ENCODE peak calls at places on chromosomes 16 and 17, in eight cellular contexts. N, A, O, B, Q, P, U and V are unnamed samples.

GRCh38 chr16:67846063-67846319 is 742 bp upstream of the NUTF2 start:
- DNase-seq in N (no peak), A (no peak), O (no peak), B (no peak), Q (no peak), P (no peak), U (no peak), V (no peak)

GRCh38 chr17:79925242-79925957 is 86.2 kb upstream of the CBX4 start:
- DNase-seq in N (no peak), A (no peak), O (peak; percentile 83), B (no peak), Q (peak; percentile 86), P (no peak), U (no peak), V (no peak)

GRCh38 chr17:1933875-1934715 is 91.0 kb downstream of the RTN4RL1 start:
- DNase-seq in N (no peak), A (no peak), O (no peak), B (no peak), Q (no peak), P (no peak), U (no peak), V (no peak)

GRCh38 chr17:32777436-32777835 is 99.5 kb downstream of the MYO1D start:
- DNase-seq in N (no peak), A (no peak), O (no peak), B (no peak), Q (no peak), P (no peak), U (no peak), V (no peak)

GRCh38 chr17:3773511-3773910 is 27.5 kb downstream of the ITGAE start:
- DNase-seq in N (no peak), A (peak; percentile 18), O (peak; percentile 67), B (no peak), Q (no peak), P (no peak), U (no peak), V (no peak)

GRCh38 chr16:57502048-57502775 is 15.9 kb upstream of the DOK4 start:
- DNase-seq in N (no peak), A (no peak), O (no peak), B (peak; percentile 34), Q (no peak), P (no peak), U (no peak), V (no peak)

GRCh38 chr17:27846042-27846655 is 45.8 kb upstream of the NOS2 start:
- DNase-seq in N (no peak), A (no peak), O (no peak), B (no peak), Q (no peak), P (no peak), U (no peak), V (peak; percentile 35)

GRCh38 chr17:32551186-32551955 is 64.6 kb downstream of the CDK5R1 start:
- DNase-seq in N (no peak), A (no peak), O (no peak), B (no peak), Q (no peak), P (no peak), U (no peak), V (no peak)

GRCh38 chr17:40921026-40921425 is 16.4 kb downstream of the KRT23 start:
- DNase-seq in N (no peak), A (no peak), O (no peak), B (no peak), Q (no peak), P (no peak), U (no peak), V (no peak)

GRCh38 chr16:35255186-35255803 is 1795.9 kb downstream of the TP53TG3F start:
- DNase-seq in N (no peak), A (no peak), O (no peak), B (no peak), Q (no peak), P (no peak), U (no peak), V (no peak)

GRCh38 chr16:86515780-86516617 is 5.7 kb downstream of the FOXF1 start:
- DNase-seq in N (no peak), A (no peak), O (no peak), B (no peak), Q (no peak), P (no peak), U (peak; percentile 50), V (no peak)

GRCh38 chr16:57277586-57277985 is 6.9 kb downstream of the PLLP start:
- DNase-seq in N (no peak), A (peak; percentile 79), O (peak; percentile 91), B (no peak), Q (no peak), P (no peak), U (no peak), V (peak; percentile 53)

GRCh38 chr16:12046651-12047050 is 70.1 kb downstream of the SNX29 start:
- DNase-seq in N (no peak), A (no peak), O (no peak), B (no peak), Q (no peak), P (no peak), U (no peak), V (no peak)

GRCh38 chr16:82638095-82638798 is 11.5 kb downstream of the CDH13 start:
- DNase-seq in N (no peak), A (no peak), O (no peak), B (no peak), Q (no peak), P (no peak), U (no peak), V (no peak)

GRCh38 chr16:720507-720989 is 398 bp upstream of the ANTKMT start:
- DNase-seq in N (no peak), A (no peak), O (no peak), B (peak; percentile 65), Q (peak; percentile 46), P (no peak), U (peak; percentile 78), V (no peak)

GRCh38 chr17:15482476-15482875 is 15.1 kb upstream of the CDRT4 start:
- DNase-seq in N (no peak), A (no peak), O (no peak), B (no peak), Q (no peak), P (no peak), U (no peak), V (no peak)

GRCh38 chr16:31202402-31203385 is at the start of gene PYCARD:
- DNase-seq in N (no peak), A (no peak), O (no peak), B (no peak), Q (peak; percentile 82), P (no peak), U (peak; percentile 43), V (peak; percentile 41)

GRCh38 chr17:76493505-76494167 is 7.6 kb downstream of the RHBDF2 start:
- DNase-seq in N (no peak), A (no peak), O (no peak), B (no peak), Q (peak; percentile 52), P (no peak), U (no peak), V (peak; percentile 54)

GRCh38 chr17:59401274-59401673 is 69.8 kb downstream of the YPEL2 start:
- DNase-seq in N (no peak), A (no peak), O (no peak), B (no peak), Q (no peak), P (no peak), U (no peak), V (no peak)

GRCh38 chr16:89502319-89502843 is 5.8 kb upstream of the SPG7 start:
- DNase-seq in N (no peak), A (no peak), O (peak; percentile 67), B (no peak), Q (peak; percentile 77), P (no peak), U (no peak), V (no peak)

GRCh38 chr17:4998027-4998665 is 396 bp downstream of the KIF1C start:
- DNase-seq in N (no peak), A (no peak), O (peak; percentile 57), B (no peak), Q (peak; percentile 23), P (no peak), U (peak; percentile 55), V (no peak)

GRCh38 chr17:65074778-65075250 is 18.3 kb upstream of the GNA13 start:
- DNase-seq in N (no peak), A (no peak), O (no peak), B (no peak), Q (peak; percentile 60), P (no peak), U (no peak), V (no peak)

GRCh38 chr17:31900877-31901276 is 631 bp downstream of the UTP6 start:
- DNase-seq in N (no peak), A (no peak), O (no peak), B (no peak), Q (no peak), P (no peak), U (no peak), V (no peak)

GRCh38 chr17:56908061-56908542 is 5.7 kb downstream of the TRIM25 start:
- DNase-seq in N (no peak), A (no peak), O (no peak), B (no peak), Q (peak; percentile 76), P (peak; percentile 71), U (no peak), V (peak; percentile 40)

GRCh38 chr17:68288375-68288774 is 2.6 kb downstream of the SLC16A6 start:
- DNase-seq in N (no peak), A (no peak), O (peak; percentile 50), B (no peak), Q (no peak), P (peak; percentile 72), U (no peak), V (no peak)

GRCh38 chr17:82666931-82667667 is 18.9 kb upstream of the WDR45B start:
- DNase-seq in N (no peak), A (no peak), O (no peak), B (no peak), Q (no peak), P (no peak), U (no peak), V (no peak)

GRCh38 chr17:50262001-50262794 is 12.1 kb upstream of the TMEM92 start:
- DNase-seq in N (no peak), A (no peak), O (no peak), B (no peak), Q (no peak), P (no peak), U (peak; percentile 3), V (no peak)

GRCh38 chr16:5377280-5377898 is 279.8 kb upstream of the EEF2KMT start:
- DNase-seq in N (no peak), A (no peak), O (no peak), B (no peak), Q (no peak), P (no peak), U (no peak), V (no peak)

GRCh38 chr16:67861877-67862276 is 11.0 kb upstream of the EDC4 start:
- DNase-seq in N (no peak), A (no peak), O (no peak), B (no peak), Q (no peak), P (no peak), U (no peak), V (no peak)

GRCh38 chr17:20095366-20096080 is 86.4 kb downstream of the SPECC1 start:
- DNase-seq in N (no peak), A (no peak), O (peak; percentile 40), B (peak; percentile 50), Q (peak; percentile 22), P (no peak), U (peak; percentile 76), V (no peak)